ENCODE peak calls at places on chromosomes 3 and 15, in six cellular contexts. M, D, O, I, E and Z are unnamed samples.

GRCh38 chr3:58529516-58530353 is 7.3 kb downstream of the ACOX2 start:
- DNase-seq in O (peak; percentile 35), D (no peak), M (no peak), E (no peak), I (no peak), Z (no peak)

GRCh38 chr3:32384938-32385337 is 6.7 kb upstream of the CMTM7 start:
- DNase-seq in O (no peak), I (peak; percentile 42), E (no peak), D (no peak), M (no peak), Z (no peak)

GRCh38 chr3:157128771-157129671 is 30.9 kb downstream of the CCNL1 start:
- DNase-seq in I (no peak), M (no peak), E (no peak), O (peak; percentile 82), D (peak; percentile 76), Z (peak; percentile 53)

GRCh38 chr3:160583451-160583850 is 18.1 kb upstream of the KPNA4 start:
- DNase-seq in I (no peak), M (no peak), O (no peak), D (no peak), E (no peak), Z (no peak)

GRCh38 chr15:88238618-88239430 is 17.7 kb downstream of the NTRK3 start:
- DNase-seq in D (peak; percentile 65), M (no peak), I (no peak), E (no peak), O (no peak), Z (no peak)

GRCh38 chr3:153679711-153680110 is 441.5 kb upstream of the ARHGEF26 start:
- DNase-seq in O (no peak), I (no peak), M (no peak), D (no peak), E (no peak), Z (no peak)

GRCh38 chr15:69500339-69500738 is 47.7 kb downstream of the RPLP1 start:
- DNase-seq in O (no peak), D (no peak), M (no peak), E (no peak), I (no peak), Z (no peak)

GRCh38 chr3:116579843-116580242 is 129.7 kb upstream of the TUSC7 start:
- DNase-seq in D (no peak), I (no peak), O (no peak), M (no peak), E (no peak), Z (no peak)

GRCh38 chr15:98684441-98684840 is 36.1 kb downstream of the IGF1R start:
- DNase-seq in M (no peak), D (peak; percentile 70), I (no peak), O (no peak), E (no peak), Z (no peak)

GRCh38 chr15:101676965-101677364 is 24.8 kb upstream of the TM2D3 start:
- DNase-seq in O (no peak), M (no peak), E (no peak), D (no peak), I (no peak), Z (no peak)

GRCh38 chr3:242986-243706 is 46.6 kb downstream of the CHL1 start:
- DNase-seq in M (no peak), O (no peak), I (no peak), D (no peak), E (peak; percentile 72), Z (no peak)

GRCh38 chr15:71649894-71650293 is 160.5 kb upstream of the NR2E3 start:
- DNase-seq in E (no peak), D (no peak), I (no peak), M (no peak), O (peak; percentile 18), Z (no peak)

GRCh38 chr15:70195808-70196304 is 98.1 kb upstream of the TLE3 start:
- DNase-seq in E (peak; percentile 71), D (peak; percentile 83), I (peak; percentile 58), O (peak; percentile 46), M (peak; percentile 71), Z (peak; percentile 88)

GRCh38 chr3:152376351-152377183 is 107.8 kb downstream of the MBNL1 start:
- DNase-seq in I (no peak), M (no peak), O (peak; percentile 27), E (no peak), D (peak; percentile 65), Z (no peak)

GRCh38 chr15:72306211-72306785 is 13.7 kb downstream of the CELF6 start:
- DNase-seq in D (peak; percentile 32), I (peak; percentile 76), O (no peak), E (no peak), M (peak; percentile 16), Z (no peak)